ENCODE peak calls at places on chromosomes 5 and 9, in five cellular contexts. L is heart left ventricle; G is Caki2; A is NCI-H524; C is activated CD8-positive, alpha-beta memory T cell treated with anti-CD3 and anti-CD28 coated beads, Interleukin-2, amount 10 ng/mL, durations not matched to agents 7 days and 5 days. K is an unnamed sample.

GRCh38 chr9:81683214-81683613 is 6.1 kb downstream of the TLE1 start:
- DNase-seq in C (no peak), G (no peak), A (no peak), L (no peak), K (no peak)

GRCh38 chr9:127473932-127474331 is 22.6 kb downstream of the LRSAM1 start:
- DNase-seq in L (no peak), C (no peak), G (no peak), A (no peak), K (no peak)

GRCh38 chr5:107451028-107451427 is 219.7 kb downstream of the EFNA5 start:
- DNase-seq in A (no peak), L (no peak), C (no peak), G (no peak), K (no peak)

GRCh38 chr9:32991895-32992595 is 9.4 kb downstream of the APTX start:
- DNase-seq in C (no peak), G (no peak), A (no peak), L (no peak), K (no peak)

GRCh38 chr9:126056312-126057021 is 270.2 kb upstream of the MVB12B start:
- DNase-seq in G (no peak), L (no peak), A (peak), C (no peak), K (no peak)

GRCh38 chr5:61051267-61051666 is 106.3 kb downstream of the NDUFAF2 start:
- DNase-seq in C (no peak), L (no peak), A (no peak), G (peak), K (no peak)

GRCh38 chr9:128523199-128523925 is 18.8 kb downstream of the GLE1 start:
- DNase-seq in G (no peak), A (peak), C (no peak), L (peak), K (no peak)

GRCh38 chr9:121871431-121872025 is 220.1 kb downstream of the DAB2IP start:
- DNase-seq in C (peak), L (no peak), G (no peak), A (no peak), K (no peak)

GRCh38 chr5:103262422-103262871 is 3.9 kb downstream of the MACIR start:
- DNase-seq in A (no peak), G (peak), L (no peak), C (no peak), K (no peak)

GRCh38 chr9:93225892-93226291 is 42.0 kb downstream of the WNK2 start:
- DNase-seq in L (no peak), C (no peak), G (no peak), A (no peak), K (no peak)

GRCh38 chr9:120593955-120594277 is 13.9 kb upstream of the CDK5RAP2 start:
- DNase-seq in A (no peak), L (no peak), C (no peak), G (no peak), K (no peak)

GRCh38 chr9:93156475-93157008 is 22.5 kb upstream of the NINJ1 start:
- DNase-seq in C (peak), A (no peak), G (no peak), L (no peak), K (no peak)

GRCh38 chr5:72015103-72015548 is 92.1 kb upstream of the MAP1B start:
- DNase-seq in A (peak), L (peak), C (no peak), G (peak), K (peak)

GRCh38 chr5:142645456-142645855 is 40.4 kb downstream of the FGF1 start:
- DNase-seq in G (no peak), C (no peak), L (no peak), A (no peak), K (no peak)

GRCh38 chr9:88973281-88974045 is 17.8 kb upstream of the S1PR3 start:
- DNase-seq in G (no peak), L (no peak), A (no peak), C (peak), K (no peak)

GRCh38 chr5:82413302-82414042 is 135.3 kb upstream of the RPS23 start:
- DNase-seq in A (no peak), L (no peak), C (no peak), G (peak), K (no peak)

GRCh38 chr9:4508246-4508906 is 18.1 kb downstream of the SLC1A1 start:
- DNase-seq in C (no peak), A (no peak), G (peak), L (no peak), K (no peak)

GRCh38 chr9:132031467-132031866 is 48.2 kb downstream of the MED27 start:
- DNase-seq in A (no peak), C (no peak), G (no peak), L (no peak), K (no peak)

GRCh38 chr5:159951834-159952233 is 35.6 kb downstream of the ADRA1B start:
- DNase-seq in G (no peak), C (no peak), L (no peak), A (no peak), K (no peak)

GRCh38 chr5:90170231-90170630 is 239.3 kb downstream of the CETN3 start:
- DNase-seq in L (no peak), G (no peak), C (no peak), A (no peak), K (no peak)